ENCODE peak calls at places on chromosomes 3 and 15, in eight cellular contexts. One of them, this sample, is unnamed.

GRCh38 chr3:189563841-189564563 is 67.2 kb upstream of the TP63 start:
- DNase-seq in islet precursor cell: peak
- DNase-seq in AG09319: peak
- DNase-seq in activated T-helper 9 cell treated with anti-CD3 and anti-CD28 coated beads, Interleukin-2, amount 50 U/mL, for 16 hours: no peak
- DNase-seq in CD4-positive, alpha-beta T cell: no peak
- DNase-seq in stimulated activated CD8-positive, alpha-beta memory T cell treated with anti-CD3 and anti-CD28 coated beads, Interleukin-4, amount 100 ng/mL, for 1 hour: no peak
- DNase-seq in stimulated activated CD4-positive, alpha-beta T cell treated with anti-CD3 and anti-CD28 coated beads, TNF-alpha, amount 100 ng/mL, for 4 hours: no peak
- DNase-seq in amniotic epithelial cell: peak
- DNase-seq in this sample: peak

GRCh38 chr3:119579366-119580147 is at the start of gene ADPRH:
- DNase-seq in CD4-positive, alpha-beta T cell: peak
- DNase-seq in amniotic epithelial cell: peak
- DNase-seq in stimulated activated CD4-positive, alpha-beta T cell treated with anti-CD3 and anti-CD28 coated beads, TNF-alpha, amount 100 ng/mL, for 4 hours: peak
- DNase-seq in AG09319: peak
- DNase-seq in stimulated activated CD8-positive, alpha-beta memory T cell treated with anti-CD3 and anti-CD28 coated beads, Interleukin-4, amount 100 ng/mL, for 1 hour: peak
- DNase-seq in islet precursor cell: peak
- DNase-seq in activated T-helper 9 cell treated with anti-CD3 and anti-CD28 coated beads, Interleukin-2, amount 50 U/mL, for 16 hours: peak
- DNase-seq in this sample: peak

GRCh38 chr3:30421261-30421660 is 185.1 kb upstream of the TGFBR2 start:
- DNase-seq in amniotic epithelial cell: peak
- DNase-seq in AG09319: peak
- DNase-seq in islet precursor cell: no peak
- DNase-seq in stimulated activated CD4-positive, alpha-beta T cell treated with anti-CD3 and anti-CD28 coated beads, TNF-alpha, amount 100 ng/mL, for 4 hours: no peak
- DNase-seq in activated T-helper 9 cell treated with anti-CD3 and anti-CD28 coated beads, Interleukin-2, amount 50 U/mL, for 16 hours: no peak
- DNase-seq in stimulated activated CD8-positive, alpha-beta memory T cell treated with anti-CD3 and anti-CD28 coated beads, Interleukin-4, amount 100 ng/mL, for 1 hour: no peak
- DNase-seq in CD4-positive, alpha-beta T cell: no peak
- DNase-seq in this sample: no peak

GRCh38 chr15:34336333-34336732 is 1.2 kb downstream of the SLC12A6 start:
- DNase-seq in activated T-helper 9 cell treated with anti-CD3 and anti-CD28 coated beads, Interleukin-2, amount 50 U/mL, for 16 hours: no peak
- DNase-seq in AG09319: no peak
- DNase-seq in stimulated activated CD8-positive, alpha-beta memory T cell treated with anti-CD3 and anti-CD28 coated beads, Interleukin-4, amount 100 ng/mL, for 1 hour: no peak
- DNase-seq in stimulated activated CD4-positive, alpha-beta T cell treated with anti-CD3 and anti-CD28 coated beads, TNF-alpha, amount 100 ng/mL, for 4 hours: no peak
- DNase-seq in CD4-positive, alpha-beta T cell: no peak
- DNase-seq in islet precursor cell: no peak
- DNase-seq in amniotic epithelial cell: no peak
- DNase-seq in this sample: no peak

GRCh38 chr3:172153335-172153861 is 114.0 kb downstream of the FNDC3B start:
- DNase-seq in CD4-positive, alpha-beta T cell: peak
- DNase-seq in amniotic epithelial cell: peak
- DNase-seq in stimulated activated CD4-positive, alpha-beta T cell treated with anti-CD3 and anti-CD28 coated beads, TNF-alpha, amount 100 ng/mL, for 4 hours: peak
- DNase-seq in activated T-helper 9 cell treated with anti-CD3 and anti-CD28 coated beads, Interleukin-2, amount 50 U/mL, for 16 hours: peak
- DNase-seq in AG09319: peak
- DNase-seq in stimulated activated CD8-positive, alpha-beta memory T cell treated with anti-CD3 and anti-CD28 coated beads, Interleukin-4, amount 100 ng/mL, for 1 hour: peak
- DNase-seq in islet precursor cell: peak
- DNase-seq in this sample: no peak

GRCh38 chr15:48897144-48897814 is 19.3 kb downstream of the EID1 start:
- DNase-seq in stimulated activated CD8-positive, alpha-beta memory T cell treated with anti-CD3 and anti-CD28 coated beads, Interleukin-4, amount 100 ng/mL, for 1 hour: no peak
- DNase-seq in stimulated activated CD4-positive, alpha-beta T cell treated with anti-CD3 and anti-CD28 coated beads, TNF-alpha, amount 100 ng/mL, for 4 hours: no peak
- DNase-seq in CD4-positive, alpha-beta T cell: no peak
- DNase-seq in activated T-helper 9 cell treated with anti-CD3 and anti-CD28 coated beads, Interleukin-2, amount 50 U/mL, for 16 hours: no peak
- DNase-seq in islet precursor cell: no peak
- DNase-seq in amniotic epithelial cell: peak
- DNase-seq in AG09319: peak
- DNase-seq in this sample: no peak

GRCh38 chr3:71103430-71103881 is 480.1 kb downstream of the FOXP1 start:
- DNase-seq in stimulated activated CD4-positive, alpha-beta T cell treated with anti-CD3 and anti-CD28 coated beads, TNF-alpha, amount 100 ng/mL, for 4 hours: no peak
- DNase-seq in amniotic epithelial cell: peak
- DNase-seq in islet precursor cell: no peak
- DNase-seq in AG09319: no peak
- DNase-seq in activated T-helper 9 cell treated with anti-CD3 and anti-CD28 coated beads, Interleukin-2, amount 50 U/mL, for 16 hours: no peak
- DNase-seq in stimulated activated CD8-positive, alpha-beta memory T cell treated with anti-CD3 and anti-CD28 coated beads, Interleukin-4, amount 100 ng/mL, for 1 hour: no peak
- DNase-seq in CD4-positive, alpha-beta T cell: no peak
- DNase-seq in this sample: no peak

GRCh38 chr3:4474683-4475490 is 7.8 kb upstream of the SUMF1 start:
- DNase-seq in AG09319: no peak
- DNase-seq in amniotic epithelial cell: peak
- DNase-seq in stimulated activated CD4-positive, alpha-beta T cell treated with anti-CD3 and anti-CD28 coated beads, TNF-alpha, amount 100 ng/mL, for 4 hours: no peak
- DNase-seq in islet precursor cell: no peak
- DNase-seq in stimulated activated CD8-positive, alpha-beta memory T cell treated with anti-CD3 and anti-CD28 coated beads, Interleukin-4, amount 100 ng/mL, for 1 hour: no peak
- DNase-seq in CD4-positive, alpha-beta T cell: no peak
- DNase-seq in activated T-helper 9 cell treated with anti-CD3 and anti-CD28 coated beads, Interleukin-2, amount 50 U/mL, for 16 hours: no peak
- DNase-seq in this sample: peak

GRCh38 chr3:106193876-106194275 is 325.1 kb upstream of the CBLB start:
- DNase-seq in activated T-helper 9 cell treated with anti-CD3 and anti-CD28 coated beads, Interleukin-2, amount 50 U/mL, for 16 hours: no peak
- DNase-seq in AG09319: no peak
- DNase-seq in stimulated activated CD4-positive, alpha-beta T cell treated with anti-CD3 and anti-CD28 coated beads, TNF-alpha, amount 100 ng/mL, for 4 hours: no peak
- DNase-seq in stimulated activated CD8-positive, alpha-beta memory T cell treated with anti-CD3 and anti-CD28 coated beads, Interleukin-4, amount 100 ng/mL, for 1 hour: no peak
- DNase-seq in islet precursor cell: no peak
- DNase-seq in amniotic epithelial cell: peak
- DNase-seq in CD4-positive, alpha-beta T cell: no peak
- DNase-seq in this sample: no peak

GRCh38 chr3:47404955-47405790 is 24.4 kb downstream of the PTPN23 start:
- DNase-seq in AG09319: peak
- DNase-seq in activated T-helper 9 cell treated with anti-CD3 and anti-CD28 coated beads, Interleukin-2, amount 50 U/mL, for 16 hours: no peak
- DNase-seq in stimulated activated CD4-positive, alpha-beta T cell treated with anti-CD3 and anti-CD28 coated beads, TNF-alpha, amount 100 ng/mL, for 4 hours: no peak
- DNase-seq in stimulated activated CD8-positive, alpha-beta memory T cell treated with anti-CD3 and anti-CD28 coated beads, Interleukin-4, amount 100 ng/mL, for 1 hour: no peak
- DNase-seq in amniotic epithelial cell: peak
- DNase-seq in islet precursor cell: peak
- DNase-seq in CD4-positive, alpha-beta T cell: no peak
- DNase-seq in this sample: no peak

GRCh38 chr3:105511031-105511430 is 144.3 kb downstream of the ALCAM start:
- DNase-seq in islet precursor cell: no peak
- DNase-seq in stimulated activated CD8-positive, alpha-beta memory T cell treated with anti-CD3 and anti-CD28 coated beads, Interleukin-4, amount 100 ng/mL, for 1 hour: no peak
- DNase-seq in AG09319: no peak
- DNase-seq in amniotic epithelial cell: no peak
- DNase-seq in CD4-positive, alpha-beta T cell: no peak
- DNase-seq in activated T-helper 9 cell treated with anti-CD3 and anti-CD28 coated beads, Interleukin-2, amount 50 U/mL, for 16 hours: no peak
- DNase-seq in stimulated activated CD4-positive, alpha-beta T cell treated with anti-CD3 and anti-CD28 coated beads, TNF-alpha, amount 100 ng/mL, for 4 hours: no peak
- DNase-seq in this sample: no peak

GRCh38 chr15:67030036-67030762 is 35.2 kb upstream of the SMAD3 start:
- DNase-seq in activated T-helper 9 cell treated with anti-CD3 and anti-CD28 coated beads, Interleukin-2, amount 50 U/mL, for 16 hours: no peak
- DNase-seq in AG09319: no peak
- DNase-seq in CD4-positive, alpha-beta T cell: no peak
- DNase-seq in stimulated activated CD4-positive, alpha-beta T cell treated with anti-CD3 and anti-CD28 coated beads, TNF-alpha, amount 100 ng/mL, for 4 hours: no peak
- DNase-seq in islet precursor cell: peak
- DNase-seq in amniotic epithelial cell: no peak
- DNase-seq in stimulated activated CD8-positive, alpha-beta memory T cell treated with anti-CD3 and anti-CD28 coated beads, Interleukin-4, amount 100 ng/mL, for 1 hour: no peak
- DNase-seq in this sample: no peak

GRCh38 chr3:196624907-196625306 is 14.6 kb upstream of the NRROS start:
- DNase-seq in stimulated activated CD4-positive, alpha-beta T cell treated with anti-CD3 and anti-CD28 coated beads, TNF-alpha, amount 100 ng/mL, for 4 hours: no peak
- DNase-seq in stimulated activated CD8-positive, alpha-beta memory T cell treated with anti-CD3 and anti-CD28 coated beads, Interleukin-4, amount 100 ng/mL, for 1 hour: no peak
- DNase-seq in activated T-helper 9 cell treated with anti-CD3 and anti-CD28 coated beads, Interleukin-2, amount 50 U/mL, for 16 hours: no peak
- DNase-seq in AG09319: no peak
- DNase-seq in CD4-positive, alpha-beta T cell: no peak
- DNase-seq in amniotic epithelial cell: no peak
- DNase-seq in islet precursor cell: no peak
- DNase-seq in this sample: no peak

GRCh38 chr3:20186600-20187004 is 596 bp upstream of the SGO1 start:
- DNase-seq in stimulated activated CD4-positive, alpha-beta T cell treated with anti-CD3 and anti-CD28 coated beads, TNF-alpha, amount 100 ng/mL, for 4 hours: no peak
- DNase-seq in amniotic epithelial cell: no peak
- DNase-seq in islet precursor cell: no peak
- DNase-seq in stimulated activated CD8-positive, alpha-beta memory T cell treated with anti-CD3 and anti-CD28 coated beads, Interleukin-4, amount 100 ng/mL, for 1 hour: no peak
- DNase-seq in AG09319: no peak
- DNase-seq in CD4-positive, alpha-beta T cell: no peak
- DNase-seq in activated T-helper 9 cell treated with anti-CD3 and anti-CD28 coated beads, Interleukin-2, amount 50 U/mL, for 16 hours: no peak
- DNase-seq in this sample: no peak

GRCh38 chr3:89227218-89227617 is 119.8 kb downstream of the EPHA3 start:
- DNase-seq in activated T-helper 9 cell treated with anti-CD3 and anti-CD28 coated beads, Interleukin-2, amount 50 U/mL, for 16 hours: no peak
- DNase-seq in CD4-positive, alpha-beta T cell: no peak
- DNase-seq in stimulated activated CD4-positive, alpha-beta T cell treated with anti-CD3 and anti-CD28 coated beads, TNF-alpha, amount 100 ng/mL, for 4 hours: no peak
- DNase-seq in stimulated activated CD8-positive, alpha-beta memory T cell treated with anti-CD3 and anti-CD28 coated beads, Interleukin-4, amount 100 ng/mL, for 1 hour: no peak
- DNase-seq in AG09319: no peak
- DNase-seq in amniotic epithelial cell: peak
- DNase-seq in islet precursor cell: no peak
- DNase-seq in this sample: no peak

GRCh38 chr15:52699457-52699856 is 20.3 kb upstream of the ATOSA start:
- DNase-seq in amniotic epithelial cell: no peak
- DNase-seq in AG09319: no peak
- DNase-seq in stimulated activated CD4-positive, alpha-beta T cell treated with anti-CD3 and anti-CD28 coated beads, TNF-alpha, amount 100 ng/mL, for 4 hours: no peak
- DNase-seq in stimulated activated CD8-positive, alpha-beta memory T cell treated with anti-CD3 and anti-CD28 coated beads, Interleukin-4, amount 100 ng/mL, for 1 hour: no peak
- DNase-seq in CD4-positive, alpha-beta T cell: no peak
- DNase-seq in activated T-helper 9 cell treated with anti-CD3 and anti-CD28 coated beads, Interleukin-2, amount 50 U/mL, for 16 hours: no peak
- DNase-seq in islet precursor cell: no peak
- DNase-seq in this sample: no peak

GRCh38 chr15:75036269-75036668 is 12.9 kb downstream of the PPCDC start:
- DNase-seq in stimulated activated CD4-positive, alpha-beta T cell treated with anti-CD3 and anti-CD28 coated beads, TNF-alpha, amount 100 ng/mL, for 4 hours: no peak
- DNase-seq in islet precursor cell: peak
- DNase-seq in CD4-positive, alpha-beta T cell: no peak
- DNase-seq in activated T-helper 9 cell treated with anti-CD3 and anti-CD28 coated beads, Interleukin-2, amount 50 U/mL, for 16 hours: no peak
- DNase-seq in AG09319: no peak
- DNase-seq in stimulated activated CD8-positive, alpha-beta memory T cell treated with anti-CD3 and anti-CD28 coated beads, Interleukin-4, amount 100 ng/mL, for 1 hour: no peak
- DNase-seq in amniotic epithelial cell: peak
- DNase-seq in this sample: no peak

GRCh38 chr15:26628879-26629529 is 143.9 kb downstream of the GABRB3 start:
- DNase-seq in AG09319: peak
- DNase-seq in amniotic epithelial cell: peak
- DNase-seq in stimulated activated CD8-positive, alpha-beta memory T cell treated with anti-CD3 and anti-CD28 coated beads, Interleukin-4, amount 100 ng/mL, for 1 hour: no peak
- DNase-seq in activated T-helper 9 cell treated with anti-CD3 and anti-CD28 coated beads, Interleukin-2, amount 50 U/mL, for 16 hours: no peak
- DNase-seq in islet precursor cell: peak
- DNase-seq in stimulated activated CD4-positive, alpha-beta T cell treated with anti-CD3 and anti-CD28 coated beads, TNF-alpha, amount 100 ng/mL, for 4 hours: no peak
- DNase-seq in CD4-positive, alpha-beta T cell: no peak
- DNase-seq in this sample: peak

GRCh38 chr15:45454825-45455224 is 67.7 kb downstream of the SLC30A4 start:
- DNase-seq in AG09319: peak
- DNase-seq in islet precursor cell: peak
- DNase-seq in CD4-positive, alpha-beta T cell: peak
- DNase-seq in activated T-helper 9 cell treated with anti-CD3 and anti-CD28 coated beads, Interleukin-2, amount 50 U/mL, for 16 hours: peak
- DNase-seq in stimulated activated CD4-positive, alpha-beta T cell treated with anti-CD3 and anti-CD28 coated beads, TNF-alpha, amount 100 ng/mL, for 4 hours: peak
- DNase-seq in amniotic epithelial cell: peak
- DNase-seq in stimulated activated CD8-positive, alpha-beta memory T cell treated with anti-CD3 and anti-CD28 coated beads, Interleukin-4, amount 100 ng/mL, for 1 hour: peak
- DNase-seq in this sample: peak

GRCh38 chr3:82130056-82130455 is 368.6 kb upstream of the GBE1 start:
- DNase-seq in stimulated activated CD8-positive, alpha-beta memory T cell treated with anti-CD3 and anti-CD28 coated beads, Interleukin-4, amount 100 ng/mL, for 1 hour: no peak
- DNase-seq in activated T-helper 9 cell treated with anti-CD3 and anti-CD28 coated beads, Interleukin-2, amount 50 U/mL, for 16 hours: no peak
- DNase-seq in stimulated activated CD4-positive, alpha-beta T cell treated with anti-CD3 and anti-CD28 coated beads, TNF-alpha, amount 100 ng/mL, for 4 hours: no peak
- DNase-seq in AG09319: no peak
- DNase-seq in amniotic epithelial cell: no peak
- DNase-seq in CD4-positive, alpha-beta T cell: no peak
- DNase-seq in islet precursor cell: no peak
- DNase-seq in this sample: no peak

GRCh38 chr3:55402886-55403605 is 84.1 kb downstream of the WNT5A start:
- DNase-seq in stimulated activated CD8-positive, alpha-beta memory T cell treated with anti-CD3 and anti-CD28 coated beads, Interleukin-4, amount 100 ng/mL, for 1 hour: no peak
- DNase-seq in AG09319: no peak
- DNase-seq in activated T-helper 9 cell treated with anti-CD3 and anti-CD28 coated beads, Interleukin-2, amount 50 U/mL, for 16 hours: no peak
- DNase-seq in islet precursor cell: no peak
- DNase-seq in CD4-positive, alpha-beta T cell: no peak
- DNase-seq in amniotic epithelial cell: no peak
- DNase-seq in stimulated activated CD4-positive, alpha-beta T cell treated with anti-CD3 and anti-CD28 coated beads, TNF-alpha, amount 100 ng/mL, for 4 hours: no peak
- DNase-seq in this sample: peak

GRCh38 chr3:160343132-160343531 is 55.9 kb downstream of the IFT80 start:
- DNase-seq in stimulated activated CD4-positive, alpha-beta T cell treated with anti-CD3 and anti-CD28 coated beads, TNF-alpha, amount 100 ng/mL, for 4 hours: no peak
- DNase-seq in islet precursor cell: no peak
- DNase-seq in amniotic epithelial cell: peak
- DNase-seq in stimulated activated CD8-positive, alpha-beta memory T cell treated with anti-CD3 and anti-CD28 coated beads, Interleukin-4, amount 100 ng/mL, for 1 hour: no peak
- DNase-seq in activated T-helper 9 cell treated with anti-CD3 and anti-CD28 coated beads, Interleukin-2, amount 50 U/mL, for 16 hours: no peak
- DNase-seq in CD4-positive, alpha-beta T cell: no peak
- DNase-seq in AG09319: no peak
- DNase-seq in this sample: no peak

GRCh38 chr15:60494108-60494507 is 15.2 kb upstream of the ICE2 start:
- DNase-seq in CD4-positive, alpha-beta T cell: no peak
- DNase-seq in islet precursor cell: no peak
- DNase-seq in activated T-helper 9 cell treated with anti-CD3 and anti-CD28 coated beads, Interleukin-2, amount 50 U/mL, for 16 hours: no peak
- DNase-seq in stimulated activated CD4-positive, alpha-beta T cell treated with anti-CD3 and anti-CD28 coated beads, TNF-alpha, amount 100 ng/mL, for 4 hours: no peak
- DNase-seq in amniotic epithelial cell: no peak
- DNase-seq in stimulated activated CD8-positive, alpha-beta memory T cell treated with anti-CD3 and anti-CD28 coated beads, Interleukin-4, amount 100 ng/mL, for 1 hour: no peak
- DNase-seq in AG09319: no peak
- DNase-seq in this sample: no peak

GRCh38 chr3:160225181-160226025 is at the start of gene C3orf80:
- DNase-seq in stimulated activated CD8-positive, alpha-beta memory T cell treated with anti-CD3 and anti-CD28 coated beads, Interleukin-4, amount 100 ng/mL, for 1 hour: no peak
- DNase-seq in activated T-helper 9 cell treated with anti-CD3 and anti-CD28 coated beads, Interleukin-2, amount 50 U/mL, for 16 hours: peak
- DNase-seq in stimulated activated CD4-positive, alpha-beta T cell treated with anti-CD3 and anti-CD28 coated beads, TNF-alpha, amount 100 ng/mL, for 4 hours: peak
- DNase-seq in islet precursor cell: peak
- DNase-seq in CD4-positive, alpha-beta T cell: no peak
- DNase-seq in amniotic epithelial cell: peak
- DNase-seq in AG09319: no peak
- DNase-seq in this sample: peak

GRCh38 chr3:190012314-190012782 is 108.3 kb downstream of the P3H2 start:
- DNase-seq in islet precursor cell: no peak
- DNase-seq in amniotic epithelial cell: peak
- DNase-seq in CD4-positive, alpha-beta T cell: no peak
- DNase-seq in AG09319: no peak
- DNase-seq in stimulated activated CD8-positive, alpha-beta memory T cell treated with anti-CD3 and anti-CD28 coated beads, Interleukin-4, amount 100 ng/mL, for 1 hour: no peak
- DNase-seq in stimulated activated CD4-positive, alpha-beta T cell treated with anti-CD3 and anti-CD28 coated beads, TNF-alpha, amount 100 ng/mL, for 4 hours: no peak
- DNase-seq in activated T-helper 9 cell treated with anti-CD3 and anti-CD28 coated beads, Interleukin-2, amount 50 U/mL, for 16 hours: no peak
- DNase-seq in this sample: peak

This sample was measured in T47D.